ENCODE peak calls at places on chromosomes 13 and 19, in seven cellular contexts. M is stimulated activated CD4-positive, alpha-beta T cell treated with anti-CD3 and anti-CD28 coated beads, Interleukin-2, amount 100 ng/mL, for 24 hours; G is dorsolateral prefrontal cortex; V is stimulated activated CD8-positive, alpha-beta memory T cell treated with anti-CD3 and anti-CD28 coated beads, Interleukin-7, amount 100 ng/mL, for 1 hour; D is adrenal gland; Z is activated naive CD8-positive, alpha-beta T cell treated with anti-CD3 and anti-CD28 coated beads, Interleukin-2, amount 50 U/mL, for 24 hours; E is pons. Q is an unnamed sample.
A peak's percentile ranks its signal among the peaks of the same experiment; 100 is the strongest.

GRCh38 chr13:106407338-106407737 is 128.1 kb downstream of the EFNB2 start:
- DNase-seq in G (no peak), D (no peak), V (no peak), E (no peak), Z (no peak), M (no peak), Q (no peak)

GRCh38 chr13:21033866-21034601 is 27.4 kb downstream of the LATS2 start:
- DNase-seq in D (peak; percentile 58), G (no peak), E (no peak), V (no peak), M (no peak), Z (no peak), Q (no peak)

GRCh38 chr13:82698383-82698782 is 1183.9 kb downstream of the SLITRK1 start:
- DNase-seq in G (no peak), E (no peak), V (no peak), D (no peak), Z (no peak), M (no peak), Q (no peak)

GRCh38 chr19:2618611-2619010 is 83.9 kb downstream of the GNG7 start:
- DNase-seq in M (peak; percentile 86), V (peak; percentile 39), Z (peak; percentile 88), D (peak; percentile 70), G (no peak), E (no peak), Q (no peak)

GRCh38 chr13:97648881-97649224 is 214.9 kb downstream of the RAP2A start:
- DNase-seq in Z (no peak), E (no peak), D (no peak), V (no peak), G (no peak), M (no peak), Q (no peak)

GRCh38 chr13:82878536-82878935 is 1003.7 kb downstream of the SLITRK1 start:
- DNase-seq in Z (no peak), D (no peak), E (no peak), M (no peak), V (no peak), G (no peak), Q (peak; percentile 0)

GRCh38 chr13:51822106-51822840 is 18.3 kb upstream of the DHRS12 start:
- DNase-seq in V (no peak), M (no peak), Z (no peak), E (no peak), D (no peak), G (peak; percentile 50), Q (no peak)

GRCh38 chr13:108993346-108993745 is 363.9 kb downstream of the MYO16 start:
- DNase-seq in M (no peak), G (no peak), V (no peak), D (no peak), Z (no peak), E (no peak), Q (no peak)

GRCh38 chr13:113113846-113114271 is 8.3 kb downstream of the F7 start:
- DNase-seq in D (peak; percentile 1), Z (no peak), G (peak; percentile 2), V (no peak), M (no peak), E (no peak), Q (no peak)

GRCh38 chr13:41554626-41555386 is 97.5 kb downstream of the RGCC start:
- DNase-seq in V (no peak), Z (peak; percentile 44), M (peak; percentile 31), G (no peak), D (no peak), E (no peak), Q (no peak)

GRCh38 chr19:19860756-19861390 is 4.8 kb upstream of the ZNF253 start:
- DNase-seq in E (peak; percentile 30), V (peak; percentile 8), Z (peak; percentile 18), D (no peak), G (no peak), M (peak; percentile 48), Q (no peak)

GRCh38 chr13:109345433-109345941 is 440.9 kb downstream of the IRS2 start:
- DNase-seq in Z (no peak), V (no peak), M (no peak), D (no peak), E (no peak), G (no peak), Q (no peak)

GRCh38 chr19:33712268-33712667 is 84.4 kb upstream of the KCTD15 start:
- DNase-seq in E (no peak), V (no peak), Z (no peak), M (no peak), D (no peak), G (peak; percentile 73), Q (no peak)

GRCh38 chr19:19337120-19337519 is 16.5 kb downstream of the MAU2 start:
- DNase-seq in M (no peak), Z (no peak), E (no peak), G (no peak), V (no peak), D (no peak), Q (no peak)

GRCh38 chr19:46076951-46077814 is 36.4 kb upstream of the IGFL4 start:
- DNase-seq in E (peak; percentile 95), Z (peak; percentile 51), V (no peak), M (peak; percentile 49), G (peak; percentile 23), D (peak; percentile 66), Q (peak; percentile 64)

GRCh38 chr19:10471909-10472308 is 31.2 kb downstream of the KEAP1 start:
- DNase-seq in V (no peak), D (no peak), Z (no peak), G (no peak), E (no peak), M (no peak), Q (peak; percentile 24)

GRCh38 chr19:51001495-51001894 is at the start of gene KLK8:
- DNase-seq in E (no peak), Z (no peak), M (no peak), V (no peak), D (no peak), G (no peak), Q (no peak)

GRCh38 chr19:29681422-29682235 is 16.4 kb downstream of the PLEKHF1 start:
- DNase-seq in V (no peak), E (no peak), M (no peak), D (no peak), G (no peak), Z (no peak), Q (no peak)

GRCh38 chr13:43805071-43805468 is 18.3 kb upstream of the ENOX1 start:
- DNase-seq in E (peak; percentile 85), G (no peak), D (peak; percentile 21), Z (peak; percentile 3), V (no peak), M (peak; percentile 4), Q (peak; percentile 82)

GRCh38 chr13:75505327-75505726 is 23.4 kb upstream of the TBC1D4 start:
- DNase-seq in G (no peak), M (no peak), V (no peak), Z (no peak), E (peak; percentile 72), D (no peak), Q (no peak)

GRCh38 chr13:90233933-90234672 is 1113.4 kb upstream of the MIR17HG start:
- DNase-seq in E (no peak), G (no peak), M (no peak), Z (no peak), V (no peak), D (no peak), Q (no peak)

GRCh38 chr13:79194272-79194671 is 211.8 kb downstream of the RBM26 start:
- DNase-seq in E (no peak), D (no peak), V (peak; percentile 5), G (no peak), M (peak; percentile 26), Z (peak; percentile 16), Q (no peak)

GRCh38 chr19:55516878-55517620 is 19.9 kb downstream of the SBK2 start:
- DNase-seq in G (peak; percentile 97), Z (peak; percentile 93), E (peak; percentile 93), M (peak; percentile 93), V (peak; percentile 80), D (peak; percentile 92), Q (peak; percentile 89)

GRCh38 chr13:112980441-112980840 is 11.4 kb downstream of the MCF2L start:
- DNase-seq in M (no peak), D (no peak), Z (no peak), E (no peak), G (no peak), V (no peak), Q (no peak)

GRCh38 chr19:56748443-56748842 is 76.9 kb upstream of the ZNF835 start:
- DNase-seq in G (no peak), Z (no peak), M (no peak), D (peak; percentile 39), E (peak; percentile 81), V (no peak), Q (no peak)

GRCh38 chr13:98097749-98098148 is 45.1 kb upstream of the FARP1 start:
- DNase-seq in G (no peak), M (no peak), D (no peak), Z (no peak), E (no peak), V (no peak), Q (no peak)

GRCh38 chr13:26964278-26965057 is 203.9 kb upstream of the GPR12 start:
- DNase-seq in M (no peak), Z (no peak), G (no peak), E (no peak), D (no peak), V (no peak), Q (no peak)

GRCh38 chr13:36979361-36980040 is 19.6 kb downstream of the ALG5 start:
- DNase-seq in E (no peak), M (no peak), D (no peak), V (no peak), G (no peak), Z (no peak), Q (no peak)

GRCh38 chr13:114110091-114110829 is 22.2 kb downstream of the RASA3 start:
- DNase-seq in G (no peak), Z (peak; percentile 66), M (peak; percentile 73), V (peak; percentile 45), E (no peak), D (peak; percentile 33), Q (no peak)

GRCh38 chr13:39259371-39259770 is 221.1 kb downstream of the NHLRC3 start:
- DNase-seq in Z (peak; percentile 3), E (no peak), V (no peak), G (no peak), M (peak; percentile 16), D (no peak), Q (no peak)

GRCh38 chr19:48965806-48966540 is 864 bp downstream of the FTL start:
- DNase-seq in V (peak; percentile 67), Z (peak; percentile 85), G (peak; percentile 94), M (peak; percentile 91), D (peak; percentile 87), E (peak; percentile 90), Q (peak; percentile 74)

GRCh38 chr19:35294859-35295258 is 2.9 kb downstream of the MAG start:
- DNase-seq in Z (no peak), E (no peak), G (no peak), M (no peak), V (no peak), D (no peak), Q (no peak)

GRCh38 chr13:46614582-46614981 is 61.6 kb downstream of the LRCH1 start:
- DNase-seq in V (no peak), D (no peak), G (no peak), M (no peak), Z (no peak), E (no peak), Q (no peak)

GRCh38 chr19:39104104-39104708 is 20.0 kb downstream of the ACP7 start:
- DNase-seq in G (peak; percentile 87), V (no peak), D (no peak), E (peak; percentile 80), Z (no peak), M (no peak), Q (no peak)

GRCh38 chr19:3606690-3607289 is at the start of gene TBXA2R:
- DNase-seq in G (no peak), V (peak; percentile 37), D (peak; percentile 78), M (peak; percentile 77), E (no peak), Z (peak; percentile 82), Q (peak; percentile 24)

GRCh38 chr19:49820125-49820524 is 2.0 kb downstream of the MED25 start:
- DNase-seq in Z (no peak), D (peak; percentile 88), E (no peak), M (no peak), V (no peak), G (no peak), Q (no peak)

GRCh38 chr19:47195462-47195861 is 35.5 kb downstream of the BBC3 start:
- DNase-seq in M (no peak), E (no peak), V (no peak), G (no peak), D (no peak), Z (no peak), Q (no peak)

Q was measured in amniotic stem cell.